ENCODE peak calls at places on chromosomes 7 and 10, in five cellular contexts. R is mesenchymal stem cell, H is uterus, K is right atrium auricular region, T is heart right ventricle. G is an unnamed sample.

GRCh38 chr7:2100278-2101205 is 132.2 kb downstream of the MAD1L1 start:
- DNase-seq in R (no peak), H (no peak), K (no peak), T (no peak), G (no peak)

GRCh38 chr7:73921623-73922528 is 60.9 kb downstream of the TMEM270 start:
- DNase-seq in R (no peak), H (no peak), K (peak), T (no peak), G (no peak)

GRCh38 chr7:106021211-106022067 is 58.4 kb downstream of the CDHR3 start:
- DNase-seq in R (no peak), H (no peak), K (no peak), T (no peak), G (no peak)

GRCh38 chr7:100372256-100372655 is 1.0 kb upstream of the PILRA start:
- DNase-seq in R (peak), H (no peak), K (peak), T (no peak), G (no peak)

GRCh38 chr10:59513558-59513957 is 151.2 kb upstream of the FAM13C start:
- DNase-seq in R (no peak), H (no peak), K (no peak), T (no peak), G (no peak)

GRCh38 chr10:23192741-23193434 is 776 bp downstream of the PTF1A start:
- DNase-seq in R (no peak), H (no peak), K (no peak), T (no peak), G (no peak)

GRCh38 chr10:70354566-70355233 is 27.7 kb downstream of the LRRC20 start:
- DNase-seq in R (peak), H (no peak), K (no peak), T (no peak), G (no peak)

GRCh38 chr7:105512415-105512814 is 9.7 kb downstream of the PUS7 start:
- DNase-seq in R (no peak), H (no peak), K (peak), T (no peak), G (no peak)

GRCh38 chr7:151209588-151209987 is 700 bp downstream of the H2BK1 start:
- DNase-seq in R (no peak), H (no peak), K (no peak), T (no peak), G (no peak)

GRCh38 chr7:75965617-75966016 is 28.8 kb downstream of the TMEM120A start:
- DNase-seq in R (no peak), H (no peak), K (no peak), T (no peak), G (no peak)

GRCh38 chr7:10718768-10719167 is 254.9 kb upstream of the PHF14 start:
- DNase-seq in R (no peak), H (no peak), K (no peak), T (no peak), G (no peak)

GRCh38 chr7:892648-893593 is 16.6 kb downstream of the GET4 start:
- DNase-seq in R (no peak), H (no peak), K (no peak), T (peak), G (no peak)

GRCh38 chr10:110547139-110547761 is 20.2 kb upstream of the SMC3 start:
- DNase-seq in R (peak), H (no peak), K (no peak), T (no peak), G (no peak)

GRCh38 chr10:51170518-51171245 is 96.4 kb downstream of the PRKG1 start:
- DNase-seq in R (no peak), H (no peak), K (no peak), T (no peak), G (no peak)

GRCh38 chr7:11177793-11178192 is 204.1 kb downstream of the PHF14 start:
- DNase-seq in R (no peak), H (no peak), K (no peak), T (no peak), G (no peak)

GRCh38 chr7:112898432-112899290 is 108.5 kb upstream of the TMEM168 start:
- DNase-seq in R (peak), H (no peak), K (no peak), T (no peak), G (no peak)

GRCh38 chr10:36766921-36767320 is 358.5 kb upstream of the ANKRD30A start:
- DNase-seq in R (no peak), H (no peak), K (no peak), T (no peak), G (no peak)

GRCh38 chr10:49384268-49384953 is 11.5 kb downstream of the DRGX start:
- DNase-seq in R (no peak), H (no peak), K (no peak), T (no peak), G (no peak)

GRCh38 chr10:124909563-124909962 is 32.4 kb upstream of the ZRANB1 start:
- DNase-seq in R (no peak), H (no peak), K (no peak), T (no peak), G (no peak)

GRCh38 chr10:103254538-103255325 is 9.0 kb downstream of the RPEL1 start:
- DNase-seq in R (no peak), H (no peak), K (no peak), T (no peak), G (no peak)

GRCh38 chr10:120458432-120458831 is 1.4 kb downstream of the PLPP4 start:
- DNase-seq in R (no peak), H (no peak), K (no peak), T (no peak), G (no peak)

GRCh38 chr7:36651404-36651803 is 72.9 kb downstream of the AOAH start:
- DNase-seq in R (peak), H (no peak), K (no peak), T (no peak), G (no peak)

GRCh38 chr10:3415878-3416605 is 243.5 kb upstream of the PITRM1 start:
- DNase-seq in R (no peak), H (no peak), K (no peak), T (no peak), G (no peak)

GRCh38 chr7:15326044-15326644 is 235.7 kb downstream of the AGMO start:
- DNase-seq in R (peak), H (no peak), K (no peak), T (no peak), G (no peak)

GRCh38 chr10:64518456-64518855 is 997.3 kb downstream of the REEP3 start:
- DNase-seq in R (peak), H (no peak), K (no peak), T (no peak), G (no peak)

GRCh38 chr10:113802997-113803396 is 50.9 kb downstream of the DCLRE1A start:
- DNase-seq in R (no peak), H (no peak), K (no peak), T (no peak), G (no peak)

GRCh38 chr7:2804227-2804763 is 39.8 kb downstream of the GNA12 start:
- DNase-seq in R (no peak), H (no peak), K (no peak), T (no peak), G (no peak)

GRCh38 chr7:112938895-112939588 is 147.6 kb downstream of the GPR85 start:
- DNase-seq in R (peak), H (peak), K (no peak), T (no peak), G (no peak)

GRCh38 chr7:47227762-47228177 is 354.1 kb downstream of the TNS3 start:
- DNase-seq in R (peak), H (peak), K (no peak), T (peak), G (no peak)

GRCh38 chr7:2005746-2006145 is 227.0 kb downstream of the MAD1L1 start:
- DNase-seq in R (no peak), H (peak), K (no peak), T (peak), G (no peak)

DNA sequence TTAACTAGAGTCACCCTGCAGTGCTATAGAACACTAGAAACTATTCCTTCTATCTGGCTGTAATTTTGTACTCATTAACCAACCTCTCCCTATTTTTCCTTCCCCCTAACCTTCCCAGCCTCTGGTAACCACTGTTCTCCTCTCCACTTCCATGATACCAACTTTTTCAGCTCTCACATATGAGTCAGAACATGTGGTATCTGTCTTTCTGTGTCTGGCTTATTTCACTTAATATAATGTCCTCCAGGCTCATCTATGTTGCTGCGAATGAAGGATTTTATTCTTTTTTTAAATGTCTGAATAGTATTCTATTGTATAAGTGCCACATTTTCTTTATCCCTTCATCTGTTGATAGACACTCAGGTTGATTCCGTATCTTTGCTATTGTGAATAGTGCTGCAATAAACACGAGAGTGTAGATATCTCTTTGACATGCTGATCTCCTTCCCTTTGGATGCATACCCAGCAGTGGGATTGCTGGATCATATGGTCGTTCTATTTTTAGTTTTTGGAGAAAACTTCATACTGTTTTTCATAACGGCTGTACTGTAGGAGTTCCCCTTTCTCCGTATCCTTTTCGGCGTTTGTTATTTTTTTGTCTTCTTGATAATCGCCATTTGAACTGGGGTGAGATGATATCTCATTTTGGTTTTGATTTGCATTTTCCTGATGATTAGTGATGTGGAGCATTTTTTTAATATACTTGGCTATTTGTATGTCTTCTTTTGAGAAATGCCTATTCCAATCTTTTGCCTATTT is 101.3 kb downstream of the FAM107B start:
- DNase-seq in R (peak), H (no peak), K (no peak), T (no peak), G (no peak)
- H3K27ac ChIP-seq in R (no peak), H (peak), K (no peak), T (no peak), G (no peak)

GRCh38 chr7:131480384-131481315 is 75.8 kb downstream of the PODXL start:
- DNase-seq in R (peak), H (no peak), K (no peak), T (no peak), G (no peak)
- H3K27ac ChIP-seq in R (peak), H (no peak), K (no peak), T (no peak), G (no peak)

GRCh38 chr7:34133983-34134782 is 228.8 kb downstream of the BMPER start:
- DNase-seq in R (peak), H (peak), K (peak), T (peak), G (peak)

GRCh38 chr7:34130558-34131285 is 225.4 kb downstream of the BMPER start:
- DNase-seq in R (no peak), H (no peak), K (no peak), T (no peak), G (no peak)

GRCh38 chr7:34131371-34131770 is 226.0 kb downstream of the BMPER start:
- DNase-seq in R (no peak), H (no peak), K (no peak), T (no peak), G (no peak)

GRCh38 chr7:34135924-34136323 is 230.6 kb downstream of the BMPER start:
- DNase-seq in R (no peak), H (no peak), K (no peak), T (no peak), G (no peak)

DNA sequence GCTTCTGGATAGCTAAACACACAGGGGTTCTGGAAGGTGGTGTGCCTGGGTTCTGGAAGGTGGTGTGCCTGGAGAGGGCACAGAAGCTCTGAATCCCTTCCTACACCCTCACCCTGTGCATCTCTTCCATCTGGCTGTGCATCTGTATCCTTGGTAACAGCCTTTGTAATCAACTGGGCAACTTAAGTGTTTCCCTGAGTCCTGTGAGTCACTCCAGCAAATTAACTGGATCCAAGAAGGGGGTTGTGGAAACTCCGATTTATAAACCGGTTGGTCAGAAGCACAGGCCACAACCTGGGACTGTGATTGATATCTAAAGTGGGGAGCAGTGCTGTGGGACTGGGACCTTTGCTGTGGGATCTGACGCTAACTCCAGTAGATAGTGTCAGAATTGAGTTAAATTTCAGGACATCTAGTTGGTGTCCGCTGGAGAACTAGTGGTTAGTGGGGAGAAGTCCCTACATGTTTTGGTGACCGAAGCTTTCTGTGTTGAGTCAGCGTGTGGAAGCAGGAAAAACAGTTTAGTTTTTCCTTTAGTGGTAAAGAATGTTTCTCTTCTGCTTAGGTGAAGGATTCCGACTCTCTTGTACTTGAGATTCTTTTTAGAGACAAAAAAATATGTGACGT is 228.1 kb downstream of the BMPER start:
- DNase-seq in R (peak), H (no peak), K (no peak), T (no peak), G (peak)
- H3K27ac ChIP-seq in R (no peak), H (no peak), K (no peak), T (no peak), G (peak)

GRCh38 chr7:154765118-154765517 is 237.8 kb downstream of the PAXIP1 start:
- DNase-seq in R (no peak), H (no peak), K (no peak), T (no peak), G (no peak)
- H3K27ac ChIP-seq in R (no peak), H (no peak), K (no peak), T (no peak), G (no peak)

GRCh38 chr10:17660921-17661320 is 17.0 kb downstream of the STAM start:
- DNase-seq in R (no peak), H (no peak), K (no peak), T (no peak), G (no peak)

GRCh38 chr10:17657116-17657500 is 13.2 kb downstream of the STAM start:
- DNase-seq in R (no peak), H (no peak), K (no peak), T (no peak), G (no peak)

GRCh38 chr10:17662193-17663138 is 18.5 kb downstream of the STAM start:
- DNase-seq in R (no peak), H (no peak), K (no peak), T (no peak), G (no peak)

GRCh38 chr10:17661510-17661909 is 17.6 kb downstream of the STAM start:
- DNase-seq in R (no peak), H (no peak), K (no peak), T (no peak), G (no peak)

DNA sequence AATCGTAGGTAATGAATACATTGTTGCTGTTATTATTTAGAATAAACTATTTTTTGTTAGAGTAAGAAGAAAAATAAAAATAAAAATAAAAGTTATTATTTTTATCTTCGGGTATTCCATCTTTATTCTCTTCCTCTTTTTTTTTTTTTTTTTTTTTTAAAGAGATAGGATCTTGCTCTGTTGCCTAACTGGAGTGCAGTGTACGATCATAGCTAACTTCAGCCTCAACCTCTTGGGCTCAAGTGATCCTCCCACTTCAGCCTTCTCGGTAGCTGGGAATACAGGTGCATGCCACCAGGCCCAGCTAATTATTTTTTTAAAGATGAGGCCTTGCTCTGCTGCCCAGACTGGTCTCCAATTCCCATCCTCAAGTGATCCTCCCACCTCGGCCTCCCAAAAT is 15.4 kb downstream of the STAM start:
- DNase-seq in R (no peak), H (no peak), K (no peak), T (no peak), G (no peak)
- H3K27ac ChIP-seq in R (no peak), H (no peak), K (no peak), T (no peak), G (no peak)

GRCh38 chr10:1416456-1417037 is 320.8 kb downstream of the ADARB2 start:
- DNase-seq in R (no peak), H (no peak), K (peak), T (no peak), G (no peak)

GRCh38 chr10:1414893-1415292 is 322.4 kb downstream of the ADARB2 start:
- DNase-seq in R (no peak), H (no peak), K (no peak), T (no peak), G (no peak)

GRCh38 chr10:1419796-1420429 is 317.4 kb downstream of the ADARB2 start:
- DNase-seq in R (no peak), H (no peak), K (no peak), T (no peak), G (no peak)

GRCh38 chr10:1418031-1418550 is 319.2 kb downstream of the ADARB2 start:
- DNase-seq in R (no peak), H (no peak), K (peak), T (no peak), G (no peak)

GRCh38 chr10:1417574-1417973 is 319.8 kb downstream of the ADARB2 start:
- DNase-seq in R (no peak), H (no peak), K (peak), T (no peak), G (no peak)
- H3K27ac ChIP-seq in R (no peak), H (no peak), K (no peak), T (no peak), G (no peak)

GRCh38 chr7:149716932-149717307 is 56.5 kb downstream of the ZNF467 start:
- DNase-seq in R (no peak), H (no peak), K (no peak), T (no peak), G (no peak)
- H3K27ac ChIP-seq in R (no peak), H (no peak), K (peak), T (peak), G (peak)

G was measured in epithelial cell of prostate.